ENCODE peak calls at places on chromosomes 4 and X, in four cellular contexts. F, E, J and H are unnamed samples.

GRCh38 chr4:112514449-112515277 is 1.3 kb downstream of the NEUROG2 start:
- DNase-seq in E (peak), J (no peak), F (no peak), H (no peak)

GRCh38 chrX:47172549-47172948 is 21.1 kb upstream of the UBA1 start:
- DNase-seq in E (no peak), F (no peak), J (no peak), H (no peak)

GRCh38 chr4:24226667-24227066 is 336.8 kb upstream of the PPARGC1A start:
- DNase-seq in E (peak), J (no peak), F (peak), H (no peak)

GRCh38 chr4:7547368-7548040 is 112.8 kb upstream of the PSAPL1 start:
- DNase-seq in F (peak), E (peak), J (no peak), H (peak)

GRCh38 chr4:7118013-7118832 is 50.4 kb upstream of the GRPEL1 start:
- DNase-seq in F (no peak), E (no peak), J (no peak), H (no peak)

GRCh38 chrX:42175843-42176242 is 252.5 kb upstream of the CASK start:
- DNase-seq in J (no peak), E (no peak), F (no peak), H (no peak)

GRCh38 chr4:26671111-26671510 is 87.2 kb downstream of the TBC1D19 start:
- DNase-seq in F (no peak), E (no peak), J (no peak), H (no peak)

GRCh38 chr4:154084864-154085263 is 296.0 kb upstream of the SFRP2 start:
- DNase-seq in E (peak), F (no peak), J (no peak), H (no peak)

GRCh38 chr4:182925298-182925738 is 8.1 kb upstream of the DCTD start:
- DNase-seq in J (peak), E (peak), F (peak), H (no peak)

GRCh38 chr4:144712775-144713174 is 66.8 kb downstream of the HHIP start:
- DNase-seq in E (peak), F (peak), J (no peak), H (no peak)

GRCh38 chr4:24533364-24533763 is 51.0 kb downstream of the DHX15 start:
- DNase-seq in F (no peak), J (no peak), E (no peak), H (peak)

GRCh38 chr4:59455751-59456150 is 1744.4 kb upstream of the ADGRL3 start:
- DNase-seq in F (no peak), E (peak), J (no peak), H (no peak)

GRCh38 chr4:24328711-24329110 is 255.6 kb downstream of the DHX15 start:
- DNase-seq in J (no peak), E (no peak), F (no peak), H (no peak)

GRCh38 chr4:126267689-126268088 is 952.9 kb downstream of the FAT4 start:
- DNase-seq in J (no peak), E (peak), F (peak), H (no peak)

DNA sequence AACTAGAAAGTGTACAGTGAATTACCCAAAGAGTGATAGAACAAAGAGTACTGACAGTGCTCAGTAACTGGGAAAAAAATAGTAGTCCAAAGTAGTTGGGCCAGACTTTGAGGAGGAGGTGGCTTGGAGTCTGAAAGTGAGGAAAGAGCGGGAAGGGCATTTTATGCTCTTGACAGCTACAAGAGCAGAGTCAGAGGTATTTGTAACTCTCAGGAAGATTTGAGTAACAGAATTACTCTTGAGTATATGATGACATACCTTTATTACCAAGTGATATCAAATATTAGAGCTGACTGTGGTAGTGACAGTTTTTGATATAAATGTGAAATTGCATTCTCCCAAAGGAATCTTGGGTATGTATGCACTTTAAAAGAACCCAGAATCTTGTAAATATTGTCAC is 2.2 kb downstream of the SLAIN2 start:
- DNase-seq in E (peak), F (peak), J (peak), H (no peak)
- H3K4me3 ChIP-seq in E (peak), F (peak), J (peak), H (no peak)

DNA sequence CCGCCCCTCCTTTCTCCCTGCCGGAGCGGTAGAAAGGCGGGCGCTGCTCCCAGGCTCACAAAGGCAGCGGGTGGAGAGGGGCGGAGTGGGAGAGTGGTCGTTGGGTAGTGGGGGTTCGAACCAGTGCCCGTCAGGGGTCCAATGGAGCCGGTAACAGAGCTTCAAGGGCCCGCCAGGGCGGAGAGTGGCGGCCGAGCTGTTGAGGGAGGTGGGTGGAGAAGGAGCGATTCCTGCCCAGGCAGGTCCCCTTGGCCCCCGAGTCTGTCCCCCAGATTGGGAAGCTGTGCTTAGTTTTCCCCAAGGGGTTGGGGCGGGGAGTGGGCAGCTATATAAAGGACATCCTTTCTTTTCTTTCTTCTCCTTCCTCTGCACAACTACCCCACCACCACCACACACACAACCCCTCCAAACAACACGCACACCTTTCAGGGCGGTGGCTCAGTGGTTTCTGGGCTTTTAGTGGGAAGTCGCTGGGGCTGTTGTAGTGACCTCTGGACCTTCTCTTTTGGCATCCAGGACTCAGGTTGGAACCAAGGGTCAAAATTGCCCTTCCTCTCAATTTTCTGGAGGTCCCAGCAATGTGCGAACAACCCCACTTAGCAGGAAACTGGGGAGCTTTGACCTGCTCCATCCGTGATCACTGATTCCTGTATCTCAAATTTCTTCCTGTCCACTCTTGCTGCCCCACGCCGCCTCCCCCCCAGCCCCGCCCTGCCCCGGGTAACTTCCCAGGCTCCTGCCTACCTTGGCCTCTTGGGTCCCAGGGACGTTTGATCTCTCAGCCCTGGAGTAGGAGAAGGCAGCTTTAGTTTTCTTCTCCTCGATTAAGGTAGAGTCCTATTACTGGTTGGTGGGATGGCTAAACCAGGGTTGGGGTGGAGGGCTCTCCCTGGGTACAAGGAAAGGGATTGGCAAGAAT is 1.9 kb downstream of the EFNB1 start:
- DNase-seq in J (no peak), E (no peak), F (no peak), H (no peak)
- H3K4me3 ChIP-seq in J (peak), E (peak), F (peak), H (peak)

DNA sequence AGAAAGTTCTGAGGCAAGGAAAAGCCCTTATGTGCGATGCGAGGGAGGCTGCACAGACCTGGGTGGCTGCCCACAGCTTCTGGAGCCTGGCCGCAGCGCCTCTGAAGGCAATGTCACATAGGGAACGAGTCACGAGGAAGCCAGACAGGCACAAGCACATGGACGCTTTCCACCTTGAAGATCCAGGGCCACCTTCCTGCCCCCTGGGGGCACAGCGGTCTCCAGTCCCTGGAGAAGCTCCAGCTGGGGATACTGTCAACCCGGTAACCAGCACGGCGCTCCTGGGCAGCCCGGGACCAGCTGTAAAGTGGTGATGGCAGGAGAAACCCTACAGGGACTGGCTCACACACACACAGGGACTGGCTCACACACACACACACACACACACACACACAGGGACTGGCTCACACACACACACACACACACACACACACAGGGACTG is 69.7 kb downstream of the MTNR1A start:
- DNase-seq in F (peak), J (peak), E (no peak), H (no peak)
- H3K4me3 ChIP-seq in F (peak), J (no peak), E (no peak), H (no peak)

GRCh38 chr4:105633241-105633640 is 75.2 kb downstream of the INTS12 start:
- DNase-seq in E (no peak), F (no peak), J (no peak), H (peak)

GRCh38 chr4:105634402-105634801 is 74.1 kb downstream of the INTS12 start:
- DNase-seq in E (no peak), F (no peak), J (no peak), H (no peak)

GRCh38 chr4:105641876-105642275 is 66.6 kb downstream of the INTS12 start:
- DNase-seq in E (no peak), F (no peak), J (no peak), H (no peak)

GRCh38 chr4:105632599-105632998 is 75.9 kb downstream of the INTS12 start:
- DNase-seq in J (no peak), E (no peak), F (no peak), H (no peak)

GRCh38 chr4:105637409-105638258 is 70.9 kb downstream of the INTS12 start:
- DNase-seq in F (no peak), J (peak), E (peak), H (no peak)
- H3K4me3 ChIP-seq in F (no peak), J (no peak), E (no peak), H (no peak)

GRCh38 chr4:15375707-15376106 is 52.1 kb upstream of the C1QTNF7 start:
- DNase-seq in F (no peak), E (no peak), J (no peak), H (no peak)

GRCh38 chr4:15373363-15373762 is 54.5 kb upstream of the C1QTNF7 start:
- DNase-seq in J (no peak), E (peak), F (no peak), H (no peak)

GRCh38 chr4:15376145-15376544 is 51.7 kb upstream of the C1QTNF7 start:
- DNase-seq in J (no peak), F (no peak), E (no peak), H (no peak)

GRCh38 chr4:15376594-15376993 is 51.2 kb upstream of the C1QTNF7 start:
- DNase-seq in E (peak), F (no peak), J (no peak), H (no peak)

GRCh38 chr4:15374697-15375096 is 53.1 kb upstream of the C1QTNF7 start:
- DNase-seq in F (no peak), E (peak), J (no peak), H (no peak)
- H3K4me3 ChIP-seq in F (peak), E (peak), J (no peak), H (peak)

GRCh38 chr4:1309261-1310010 is 19.7 kb downstream of the MAEA start:
- DNase-seq in J (peak), F (peak), E (peak), H (no peak)
- H3K4me3 ChIP-seq in J (peak), F (peak), E (peak), H (peak)